ENCODE peak calls at places on chromosomes 12 and 14, in nine cellular contexts. M, V, N, G, U, A, P, R and O are unnamed samples.

GRCh38 chr14:97824218-97824617 is 1027.0 kb downstream of the VRK1 start:
- DNase-seq in M (no peak), V (no peak), N (no peak), G (no peak), U (no peak), A (no peak), P (no peak), R (no peak), O (no peak)

GRCh38 chr12:14537088-14537487 is 30.6 kb downstream of the PLBD1 start:
- DNase-seq in M (no peak), V (no peak), N (no peak), G (no peak), U (no peak), A (no peak), P (no peak), R (no peak), O (no peak)

GRCh38 chr14:58722433-58722832 is 84.7 kb downstream of the DACT1 start:
- DNase-seq in M (no peak), V (no peak), N (no peak), G (no peak), U (no peak), A (no peak), P (peak), R (no peak), O (no peak)

GRCh38 chr12:15631007-15631715 is 158.0 kb downstream of the EPS8 start:
- DNase-seq in M (no peak), V (no peak), N (no peak), G (no peak), U (no peak), A (no peak), P (no peak), R (no peak), O (no peak)

GRCh38 chr14:64234877-64235651 is 59.1 kb downstream of the ESR2 start:
- DNase-seq in M (no peak), V (peak), N (no peak), G (peak), U (no peak), A (no peak), P (no peak), R (peak), O (no peak)

GRCh38 chr12:113465808-113466769 is 5.6 kb downstream of the LHX5 start:
- DNase-seq in M (no peak), V (no peak), N (peak), G (no peak), U (no peak), A (no peak), P (no peak), R (no peak), O (no peak)

GRCh38 chr12:130164931-130165330 is 2.7 kb downstream of the FZD10 start:
- DNase-seq in M (peak), V (no peak), N (peak), G (no peak), U (no peak), A (no peak), P (no peak), R (no peak), O (no peak)

GRCh38 chr14:62002636-62003035 is 240.4 kb downstream of the SNAPC1 start:
- DNase-seq in M (no peak), V (no peak), N (no peak), G (no peak), U (no peak), A (no peak), P (no peak), R (no peak), O (no peak)

GRCh38 chr14:94571395-94571794 is 9.8 kb upstream of the SERPINA5 start:
- DNase-seq in M (peak), V (no peak), N (no peak), G (no peak), U (no peak), A (no peak), P (no peak), R (peak), O (no peak)

GRCh38 chr14:67577909-67578749 is 21.9 kb downstream of the PIGH start:
- DNase-seq in M (peak), V (no peak), N (no peak), G (no peak), U (no peak), A (no peak), P (no peak), R (no peak), O (no peak)

GRCh38 chr14:102616318-102616717 is 23.9 kb downstream of the RCOR1 start:
- DNase-seq in M (no peak), V (no peak), N (no peak), G (no peak), U (no peak), A (no peak), P (no peak), R (no peak), O (no peak)

GRCh38 chr14:19917243-19917642 is 3.2 kb upstream of the OR4K5 start:
- DNase-seq in M (no peak), V (no peak), N (no peak), G (no peak), U (no peak), A (no peak), P (no peak), R (no peak), O (no peak)

GRCh38 chr14:80202888-80203562 is 8.3 kb downstream of the DIO2 start:
- DNase-seq in M (no peak), V (peak), N (peak), G (peak), U (no peak), A (no peak), P (no peak), R (no peak), O (no peak)

GRCh38 chr14:47235619-47236018 is 439.8 kb downstream of the MDGA2 start:
- DNase-seq in M (no peak), V (no peak), N (no peak), G (no peak), U (no peak), A (no peak), P (no peak), R (no peak), O (no peak)

GRCh38 chr12:89893972-89894706 is 185.5 kb upstream of the ATP2B1 start:
- DNase-seq in M (no peak), V (no peak), N (no peak), G (no peak), U (no peak), A (no peak), P (no peak), R (peak), O (no peak)

GRCh38 chr12:5374691-5375090 is 57.2 kb upstream of the NTF3 start:
- DNase-seq in M (no peak), V (no peak), N (no peak), G (no peak), U (no peak), A (no peak), P (no peak), R (no peak), O (no peak)

GRCh38 chr12:41286426-41286825 is 98.3 kb downstream of the PDZRN4 start:
- DNase-seq in M (no peak), V (no peak), N (no peak), G (no peak), U (no peak), A (no peak), P (no peak), R (no peak), O (no peak)

GRCh38 chr12:116466536-116466935 is 92.6 kb upstream of the MAP1LC3B2 start:
- DNase-seq in M (no peak), V (peak), N (no peak), G (no peak), U (no peak), A (no peak), P (no peak), R (peak), O (peak)

DNA sequence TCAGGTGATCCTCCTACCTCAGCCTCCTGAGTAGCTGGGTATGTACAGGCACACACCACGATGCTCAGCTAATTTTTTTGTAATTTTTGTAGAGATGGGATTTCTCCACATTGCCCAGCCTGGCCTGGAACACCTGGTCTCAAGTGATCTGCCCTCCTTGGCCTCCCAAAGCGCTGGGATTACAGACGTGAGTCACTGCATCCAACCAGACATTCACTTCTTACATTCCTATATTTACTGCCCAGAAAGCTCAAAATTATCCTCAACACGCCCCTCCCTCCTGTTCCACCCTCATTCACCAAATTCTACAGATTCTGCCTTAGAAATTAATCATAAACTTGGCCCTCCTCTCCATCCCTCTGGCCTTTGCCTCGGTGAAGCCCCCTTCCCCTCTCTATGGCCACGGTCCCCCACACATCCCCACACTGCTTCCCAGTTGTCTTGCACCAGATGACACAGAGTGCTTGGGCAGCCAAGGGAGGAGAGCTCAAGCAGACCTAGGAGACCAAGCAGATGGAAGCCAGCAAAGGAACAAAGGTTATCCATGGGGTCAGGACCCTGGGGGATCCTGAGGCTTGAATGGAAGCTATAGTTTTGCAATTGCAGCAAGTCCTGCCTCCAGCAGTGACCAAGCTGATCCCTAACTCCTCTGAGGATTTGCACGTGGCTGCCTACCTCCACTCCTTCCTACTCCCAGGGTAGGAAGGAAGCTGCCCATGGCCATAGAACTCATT is 213.2 kb upstream of the FOXN3 start:
- DNase-seq in M (no peak), V (no peak), N (peak), G (no peak), U (no peak), A (no peak), P (no peak), R (peak), O (no peak)
- H3K4me3 ChIP-seq in M (no peak), V (no peak), N (no peak), G (no peak), U (no peak), A (no peak), P (no peak), R (no peak), O (no peak)

GRCh38 chr14:38947343-38947742 is 155.7 kb downstream of the SEC23A start:
- DNase-seq in M (no peak), V (no peak), N (no peak), G (no peak), U (no peak), A (no peak), P (no peak), R (no peak), O (no peak)

GRCh38 chr14:38951451-38951850 is 151.6 kb downstream of the SEC23A start:
- DNase-seq in M (no peak), V (no peak), N (no peak), G (no peak), U (no peak), A (no peak), P (peak), R (peak), O (no peak)

GRCh38 chr14:38950676-38951075 is 152.4 kb downstream of the SEC23A start:
- DNase-seq in M (no peak), V (no peak), N (no peak), G (no peak), U (no peak), A (no peak), P (no peak), R (no peak), O (no peak)

GRCh38 chr14:38948171-38948570 is 154.9 kb downstream of the SEC23A start:
- DNase-seq in M (no peak), V (no peak), N (no peak), G (no peak), U (no peak), A (no peak), P (no peak), R (peak), O (no peak)

DNA sequence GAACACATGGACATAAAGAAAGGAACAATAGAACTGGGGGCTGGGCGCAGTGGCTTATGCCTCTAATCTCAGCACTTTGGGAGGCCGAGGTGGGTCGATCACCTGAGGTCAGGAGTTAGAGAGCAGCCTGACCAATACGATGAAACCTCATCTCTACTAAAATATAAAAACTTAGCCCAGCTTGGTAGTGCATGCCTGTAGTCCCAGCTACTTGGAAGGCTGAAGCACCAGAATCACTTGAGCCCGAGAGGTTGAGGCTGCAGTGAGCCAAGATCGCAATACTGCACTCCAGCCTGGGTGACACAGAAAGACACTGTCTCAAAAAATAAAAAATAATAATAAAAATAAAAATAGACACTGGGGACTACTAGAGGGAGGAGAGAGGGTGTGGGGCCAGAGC is 154.5 kb downstream of the SEC23A start:
- DNase-seq in M (no peak), V (no peak), N (no peak), G (no peak), U (no peak), A (no peak), P (no peak), R (no peak), O (no peak)
- H3K4me3 ChIP-seq in M (no peak), V (no peak), N (no peak), G (no peak), U (no peak), A (no peak), P (no peak), R (no peak), O (no peak)

DNA sequence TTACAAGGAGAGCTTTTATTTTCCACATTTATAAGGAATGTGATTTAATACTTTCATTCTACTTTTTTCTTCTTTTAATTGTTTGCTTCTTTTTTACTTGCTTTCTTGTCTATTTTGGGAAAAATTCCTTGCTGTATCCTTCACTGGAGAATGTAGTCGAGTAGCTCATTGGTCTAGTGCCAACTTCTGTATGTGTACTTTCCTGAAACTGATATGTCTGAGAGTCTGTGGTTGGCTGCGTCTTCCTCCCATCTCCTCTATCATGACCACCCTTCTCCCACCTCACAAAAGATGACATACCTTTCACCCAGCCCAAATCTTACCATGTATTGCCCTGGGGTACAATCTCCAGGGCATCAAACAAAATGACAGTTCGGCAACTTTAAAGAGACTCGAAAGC is 51.9 kb downstream of the MSRB3 start:
- DNase-seq in M (no peak), V (no peak), N (no peak), G (no peak), U (no peak), A (no peak), P (no peak), R (peak), O (peak)
- H3K4me3 ChIP-seq in M (no peak), V (no peak), N (no peak), G (no peak), U (no peak), A (no peak), P (no peak), R (no peak), O (no peak)

DNA sequence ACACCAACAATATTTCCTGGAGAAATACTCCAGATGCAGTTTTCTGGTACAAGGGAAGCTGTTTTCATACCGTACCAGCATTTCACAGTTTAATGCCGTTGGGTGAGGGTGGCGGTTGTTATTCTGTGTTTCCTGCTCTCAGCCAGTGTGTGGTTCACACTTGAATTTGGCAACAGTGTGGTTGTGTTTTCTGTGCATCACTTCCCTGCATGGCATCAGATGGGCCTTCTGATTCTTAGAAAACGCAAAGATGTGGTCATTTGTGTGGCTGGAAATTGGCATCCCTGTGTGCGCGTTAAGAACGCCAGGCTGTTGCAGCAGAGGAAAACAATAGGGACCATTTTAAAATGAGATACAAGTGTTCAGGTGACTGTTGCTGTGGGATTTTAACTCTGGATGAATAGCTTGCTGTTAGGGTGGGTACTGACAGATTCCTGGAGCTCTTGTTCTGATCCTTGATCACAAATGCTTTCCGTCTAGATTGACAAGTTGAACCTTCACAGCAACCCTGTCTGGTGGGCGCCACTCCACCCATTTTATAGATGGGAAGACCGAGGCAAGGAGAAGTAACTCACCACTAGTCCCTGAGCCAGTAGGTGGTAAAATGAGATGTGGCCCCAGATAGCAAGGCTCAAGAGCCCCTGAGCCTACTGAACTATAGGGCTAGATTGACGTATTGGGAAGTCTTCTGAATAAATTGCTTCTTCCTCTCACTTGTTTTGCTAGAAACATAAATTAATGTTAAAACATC is 231.2 kb downstream of the CHST11 start:
- DNase-seq in M (no peak), V (no peak), N (no peak), G (no peak), U (peak), A (peak), P (no peak), R (no peak), O (no peak)
- H3K4me3 ChIP-seq in M (no peak), V (no peak), N (no peak), G (no peak), U (no peak), A (no peak), P (no peak), R (no peak), O (no peak)

GRCh38 chr14:45249847-45250575 is 3.0 kb downstream of the MIS18BP1 start:
- DNase-seq in M (no peak), V (no peak), N (no peak), G (no peak), U (no peak), A (no peak), P (peak), R (peak), O (peak)
- H3K4me3 ChIP-seq in M (no peak), V (no peak), N (no peak), G (no peak), U (no peak), A (no peak), P (peak), R (peak), O (peak)